ENCODE peak calls at places on chromosomes 7 and 10, in six cellular contexts. One of them, this sample, is unnamed.

GRCh38 chr10:121165276-121165675 is 314.1 kb downstream of the WDR11 start:
- DNase-seq in cardiac fibroblast: peak
- DNase-seq in breast epithelium: no peak
- DNase-seq in body of pancreas: no peak
- DNase-seq in type B pancreatic cell: no peak
- DNase-seq in ascending aorta: no peak
- DNase-seq in this sample: peak

GRCh38 chr7:131504157-131504899 is 52.1 kb downstream of the PODXL start:
- DNase-seq in cardiac fibroblast: no peak
- DNase-seq in breast epithelium: no peak
- DNase-seq in body of pancreas: no peak
- DNase-seq in type B pancreatic cell: no peak
- DNase-seq in ascending aorta: no peak
- DNase-seq in this sample: no peak

GRCh38 chr7:157815061-157816022 is 478.5 kb downstream of the DNAJB6 start:
- DNase-seq in cardiac fibroblast: no peak
- DNase-seq in breast epithelium: no peak
- DNase-seq in body of pancreas: no peak
- DNase-seq in type B pancreatic cell: no peak
- DNase-seq in ascending aorta: no peak
- DNase-seq in this sample: no peak

GRCh38 chr7:70178787-70179186 is 580.5 kb downstream of the AUTS2 start:
- DNase-seq in cardiac fibroblast: no peak
- DNase-seq in breast epithelium: peak
- DNase-seq in body of pancreas: peak
- DNase-seq in type B pancreatic cell: no peak
- DNase-seq in ascending aorta: no peak
- DNase-seq in this sample: peak

GRCh38 chr10:6737758-6738463 is 157.8 kb upstream of the PRKCQ start:
- DNase-seq in cardiac fibroblast: peak
- DNase-seq in breast epithelium: no peak
- DNase-seq in body of pancreas: no peak
- DNase-seq in type B pancreatic cell: no peak
- DNase-seq in ascending aorta: no peak
- DNase-seq in this sample: peak

GRCh38 chr10:19891429-19891828 is 75.2 kb downstream of the PLXDC2 start:
- DNase-seq in cardiac fibroblast: no peak
- DNase-seq in breast epithelium: no peak
- DNase-seq in body of pancreas: no peak
- DNase-seq in type B pancreatic cell: no peak
- DNase-seq in ascending aorta: no peak
- DNase-seq in this sample: no peak

GRCh38 chr10:119575506-119575905 is 21.3 kb downstream of the TIAL1 start:
- DNase-seq in cardiac fibroblast: peak
- DNase-seq in breast epithelium: no peak
- DNase-seq in body of pancreas: no peak
- DNase-seq in type B pancreatic cell: no peak
- DNase-seq in ascending aorta: no peak
- DNase-seq in this sample: peak

GRCh38 chr7:111560773-111561658 is 1.3 kb downstream of the IMMP2L start:
- DNase-seq in cardiac fibroblast: peak
- DNase-seq in breast epithelium: no peak
- DNase-seq in body of pancreas: peak
- DNase-seq in type B pancreatic cell: no peak
- DNase-seq in ascending aorta: no peak
- DNase-seq in this sample: peak

GRCh38 chr10:49598164-49598856 is 11.8 kb upstream of the SLC18A3 start:
- DNase-seq in cardiac fibroblast: no peak
- DNase-seq in breast epithelium: no peak
- DNase-seq in body of pancreas: no peak
- DNase-seq in type B pancreatic cell: no peak
- DNase-seq in ascending aorta: no peak
- DNase-seq in this sample: no peak

GRCh38 chr10:14102056-14102455 is 228.7 kb downstream of the FRMD4A start:
- DNase-seq in cardiac fibroblast: no peak
- DNase-seq in breast epithelium: no peak
- DNase-seq in body of pancreas: no peak
- DNase-seq in type B pancreatic cell: no peak
- DNase-seq in ascending aorta: no peak
- DNase-seq in this sample: peak

GRCh38 chr10:132628966-132629900 is 91.6 kb downstream of the INPP5A start:
- DNase-seq in cardiac fibroblast: no peak
- DNase-seq in breast epithelium: no peak
- DNase-seq in body of pancreas: peak
- DNase-seq in type B pancreatic cell: no peak
- DNase-seq in ascending aorta: peak
- DNase-seq in this sample: no peak

GRCh38 chr7:36852017-36852416 is 127.7 kb upstream of the AOAH start:
- DNase-seq in cardiac fibroblast: peak
- DNase-seq in breast epithelium: no peak
- DNase-seq in body of pancreas: no peak
- DNase-seq in type B pancreatic cell: no peak
- DNase-seq in ascending aorta: no peak
- DNase-seq in this sample: no peak

GRCh38 chr7:131161103-131161502 is 166.6 kb upstream of the MKLN1 start:
- DNase-seq in cardiac fibroblast: no peak
- DNase-seq in breast epithelium: no peak
- DNase-seq in body of pancreas: no peak
- DNase-seq in type B pancreatic cell: no peak
- DNase-seq in ascending aorta: no peak
- DNase-seq in this sample: no peak

GRCh38 chr10:129727071-129727470 is 237.0 kb downstream of the EBF3 start:
- DNase-seq in cardiac fibroblast: no peak
- DNase-seq in breast epithelium: no peak
- DNase-seq in body of pancreas: no peak
- DNase-seq in type B pancreatic cell: no peak
- DNase-seq in ascending aorta: no peak
- DNase-seq in this sample: no peak

GRCh38 chr10:103768345-103768744 is 87.0 kb downstream of the SH3PXD2A start:
- DNase-seq in cardiac fibroblast: no peak
- DNase-seq in breast epithelium: no peak
- DNase-seq in body of pancreas: no peak
- DNase-seq in type B pancreatic cell: no peak
- DNase-seq in ascending aorta: no peak
- DNase-seq in this sample: no peak

GRCh38 chr10:8273749-8274148 is 219.3 kb downstream of the GATA3 start:
- DNase-seq in cardiac fibroblast: peak
- DNase-seq in breast epithelium: no peak
- DNase-seq in body of pancreas: no peak
- DNase-seq in type B pancreatic cell: no peak
- DNase-seq in ascending aorta: no peak
- DNase-seq in this sample: peak

GRCh38 chr10:100882681-100883321 is 30.0 kb upstream of the SLF2 start:
- DNase-seq in cardiac fibroblast: peak
- DNase-seq in breast epithelium: no peak
- DNase-seq in body of pancreas: peak
- DNase-seq in type B pancreatic cell: no peak
- DNase-seq in ascending aorta: no peak
- DNase-seq in this sample: no peak

GRCh38 chr10:71268247-71268691 is 50.8 kb upstream of the SLC29A3 start:
- DNase-seq in cardiac fibroblast: peak
- DNase-seq in breast epithelium: no peak
- DNase-seq in body of pancreas: no peak
- DNase-seq in type B pancreatic cell: no peak
- DNase-seq in ascending aorta: peak
- DNase-seq in this sample: peak

GRCh38 chr7:46705416-46706255 is 784.6 kb upstream of the IGFBP3 start:
- DNase-seq in cardiac fibroblast: peak
- DNase-seq in breast epithelium: no peak
- DNase-seq in body of pancreas: no peak
- DNase-seq in type B pancreatic cell: no peak
- DNase-seq in ascending aorta: no peak
- DNase-seq in this sample: no peak

GRCh38 chr10:28302012-28302667 is 724 bp downstream of the MPP7 start:
- DNase-seq in cardiac fibroblast: peak
- DNase-seq in breast epithelium: peak
- DNase-seq in body of pancreas: peak
- DNase-seq in type B pancreatic cell: no peak
- DNase-seq in ascending aorta: peak
- DNase-seq in this sample: peak

GRCh38 chr10:44972874-44973306 is 5.7 kb downstream of the DEPP1 start:
- DNase-seq in cardiac fibroblast: peak
- DNase-seq in breast epithelium: no peak
- DNase-seq in body of pancreas: no peak
- DNase-seq in type B pancreatic cell: no peak
- DNase-seq in ascending aorta: no peak
- DNase-seq in this sample: no peak

GRCh38 chr7:136998495-136998894 is 130.0 kb downstream of the CHRM2 start:
- DNase-seq in cardiac fibroblast: no peak
- DNase-seq in breast epithelium: no peak
- DNase-seq in body of pancreas: no peak
- DNase-seq in type B pancreatic cell: no peak
- DNase-seq in ascending aorta: no peak
- DNase-seq in this sample: no peak

GRCh38 chr10:83612050-83612449 is 527.3 kb upstream of the GHITM start:
- DNase-seq in cardiac fibroblast: peak
- DNase-seq in breast epithelium: no peak
- DNase-seq in body of pancreas: no peak
- DNase-seq in type B pancreatic cell: no peak
- DNase-seq in ascending aorta: no peak
- DNase-seq in this sample: peak

GRCh38 chr7:93148135-93148534 is at the start of gene SAMD9L:
- DNase-seq in cardiac fibroblast: peak
- DNase-seq in breast epithelium: no peak
- DNase-seq in body of pancreas: no peak
- DNase-seq in type B pancreatic cell: no peak
- DNase-seq in ascending aorta: no peak
- DNase-seq in this sample: peak

GRCh38 chr7:100673302-100673941 is at the start of gene GNB2:
- DNase-seq in cardiac fibroblast: peak
- DNase-seq in breast epithelium: peak
- DNase-seq in body of pancreas: peak
- DNase-seq in type B pancreatic cell: peak
- DNase-seq in ascending aorta: peak
- DNase-seq in this sample: peak

GRCh38 chr7:84247591-84247990 is 53.0 kb upstream of the SEMA3A start:
- DNase-seq in cardiac fibroblast: no peak
- DNase-seq in breast epithelium: no peak
- DNase-seq in body of pancreas: no peak
- DNase-seq in type B pancreatic cell: no peak
- DNase-seq in ascending aorta: no peak
- DNase-seq in this sample: peak

DNA sequence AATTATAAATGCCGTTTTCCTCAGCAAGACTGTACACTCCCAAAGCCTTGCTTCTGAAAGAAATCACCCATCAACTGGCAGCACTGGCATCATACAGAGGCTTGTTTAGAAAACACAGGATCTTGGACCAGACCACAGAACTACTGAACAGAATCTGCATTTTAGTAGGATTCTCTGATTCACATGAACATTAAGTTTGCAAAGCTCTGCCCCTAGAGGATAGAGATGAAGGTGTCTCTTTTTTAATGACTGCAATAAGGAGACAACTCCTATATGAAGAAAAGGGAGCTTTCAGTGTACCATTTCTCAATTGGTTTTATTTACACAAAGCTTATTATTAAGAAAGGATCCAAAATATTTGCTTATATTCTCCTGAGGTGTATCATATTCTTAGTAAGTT is 172.7 kb downstream of the AGMO start:
- DNase-seq in cardiac fibroblast: no peak
- DNase-seq in breast epithelium: no peak
- DNase-seq in body of pancreas: no peak
- DNase-seq in type B pancreatic cell: no peak
- DNase-seq in ascending aorta: no peak
- DNase-seq in this sample: peak
- TF ChIP-seq CTCF in cardiac fibroblast: no peak
- TF ChIP-seq CTCF in breast epithelium: no peak
- TF ChIP-seq CTCF in body of pancreas: no peak
- TF ChIP-seq CTCF in type B pancreatic cell: peak
- TF ChIP-seq CTCF in ascending aorta: no peak
- TF ChIP-seq CTCF in this sample: no peak

GRCh38 chr7:14698239-14698638 is 204.3 kb downstream of the DGKB start:
- DNase-seq in cardiac fibroblast: peak
- DNase-seq in breast epithelium: no peak
- DNase-seq in body of pancreas: no peak
- DNase-seq in type B pancreatic cell: no peak
- DNase-seq in ascending aorta: no peak
- DNase-seq in this sample: peak
- TF ChIP-seq CTCF in cardiac fibroblast: no peak
- TF ChIP-seq CTCF in breast epithelium: no peak
- TF ChIP-seq CTCF in body of pancreas: no peak
- TF ChIP-seq CTCF in type B pancreatic cell: peak
- TF ChIP-seq CTCF in ascending aorta: no peak
- TF ChIP-seq CTCF in this sample: no peak

DNA sequence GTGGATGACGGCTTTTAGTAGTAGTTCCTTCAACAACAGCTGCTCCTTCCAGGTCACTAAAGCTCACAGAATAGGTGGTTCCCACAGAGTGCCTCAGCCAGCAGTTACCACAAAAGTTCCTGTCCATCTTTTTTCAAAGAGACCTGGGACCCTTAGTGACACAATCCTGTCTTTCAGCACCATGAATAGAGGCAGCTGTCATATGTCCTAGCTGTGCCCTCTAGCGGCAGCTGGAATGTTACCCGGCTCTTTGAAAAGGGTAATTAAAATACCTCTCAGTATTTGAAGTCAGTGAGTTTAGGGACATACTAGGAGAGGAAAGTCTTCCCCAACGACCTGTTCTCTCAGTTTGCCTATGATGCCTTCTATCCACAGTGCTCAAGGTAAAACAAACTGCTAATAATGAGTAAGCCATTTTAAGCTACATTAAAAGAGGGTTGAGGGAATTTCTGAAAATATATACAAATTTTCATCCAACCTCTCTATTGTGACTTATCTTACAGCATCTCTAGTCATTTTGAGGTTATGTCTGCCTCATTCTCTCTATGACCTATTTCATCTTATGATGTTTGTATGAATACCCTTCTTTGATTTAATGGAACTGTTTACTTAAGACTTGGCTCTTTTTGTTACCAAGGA is 290.8 kb downstream of the NXPH1 start:
- DNase-seq in cardiac fibroblast: no peak
- DNase-seq in breast epithelium: no peak
- DNase-seq in body of pancreas: peak
- DNase-seq in type B pancreatic cell: no peak
- DNase-seq in ascending aorta: no peak
- DNase-seq in this sample: peak
- TF ChIP-seq CTCF in cardiac fibroblast: peak
- TF ChIP-seq CTCF in breast epithelium: peak
- TF ChIP-seq CTCF in body of pancreas: peak
- TF ChIP-seq CTCF in type B pancreatic cell: peak
- TF ChIP-seq CTCF in ascending aorta: no peak
- TF ChIP-seq CTCF in this sample: peak

GRCh38 chr10:58240531-58240930 is 27.2 kb downstream of the IPMK start:
- DNase-seq in cardiac fibroblast: no peak
- DNase-seq in breast epithelium: no peak
- DNase-seq in body of pancreas: no peak
- DNase-seq in type B pancreatic cell: no peak
- DNase-seq in ascending aorta: no peak
- DNase-seq in this sample: peak
- TF ChIP-seq CTCF in cardiac fibroblast: no peak
- TF ChIP-seq CTCF in breast epithelium: no peak
- TF ChIP-seq CTCF in body of pancreas: no peak
- TF ChIP-seq CTCF in type B pancreatic cell: no peak
- TF ChIP-seq CTCF in ascending aorta: no peak
- TF ChIP-seq CTCF in this sample: no peak

DNA sequence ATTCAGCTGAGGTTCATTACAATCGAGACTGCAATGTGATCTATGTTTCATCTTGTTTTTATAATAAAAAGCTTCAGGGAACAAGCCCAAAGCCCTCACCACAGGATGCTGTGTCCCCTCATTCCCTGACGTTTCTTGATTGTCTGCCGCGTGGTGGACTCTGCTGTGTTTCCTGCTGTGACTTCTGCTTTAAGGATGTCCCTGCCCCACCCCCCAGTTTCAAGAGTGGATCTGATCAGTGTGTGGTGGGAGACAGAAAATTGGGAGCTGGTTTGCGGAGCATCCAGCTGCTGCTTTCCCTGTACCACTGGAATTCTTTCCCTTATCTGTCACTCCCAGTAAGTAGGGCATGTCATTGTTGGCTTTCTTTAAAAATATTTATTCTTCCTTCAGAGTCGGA is 86.2 kb downstream of the CREM start:
- DNase-seq in cardiac fibroblast: no peak
- DNase-seq in breast epithelium: no peak
- DNase-seq in body of pancreas: peak
- DNase-seq in type B pancreatic cell: no peak
- DNase-seq in ascending aorta: peak
- DNase-seq in this sample: no peak
- TF ChIP-seq CTCF in cardiac fibroblast: no peak
- TF ChIP-seq CTCF in breast epithelium: no peak
- TF ChIP-seq CTCF in body of pancreas: no peak
- TF ChIP-seq CTCF in type B pancreatic cell: no peak
- TF ChIP-seq CTCF in ascending aorta: no peak
- TF ChIP-seq CTCF in this sample: no peak

This sample was measured in bronchial epithelial cell.